ENCODE peak calls at places on chromosomes 6 and 20, in five cellular contexts. H is AG08396, L is GM23248, O is iris pigment epithelial cell, Z is Calu3. I is an unnamed sample.

GRCh38 chr20:8662433-8662954 is 406.4 kb upstream of the PLCB4 start:
- DNase-seq in O (no peak), L (no peak), Z (no peak), H (no peak), I (no peak)

GRCh38 chr20:41671143-41671542 is 53.0 kb upstream of the CHD6 start:
- DNase-seq in H (no peak), Z (no peak), L (no peak), O (no peak), I (no peak)

GRCh38 chr20:45835230-45836224 is 1.9 kb downstream of the SNX21 start:
- DNase-seq in H (peak), L (peak), O (no peak), Z (no peak), I (no peak)

GRCh38 chr6:98469146-98469545 is 365.2 kb upstream of the POU3F2 start:
- DNase-seq in Z (no peak), H (no peak), L (no peak), O (no peak), I (no peak)

GRCh38 chr20:10553326-10553984 is 118.3 kb downstream of the SLX4IP start:
- DNase-seq in L (peak), H (peak), Z (peak), O (peak), I (peak)

GRCh38 chr20:10061641-10062040 is 26.9 kb downstream of the ANKEF1 start:
- DNase-seq in H (no peak), L (no peak), Z (no peak), O (no peak), I (peak)

GRCh38 chr6:144350176-144350575 is 65.0 kb downstream of the UTRN start:
- DNase-seq in Z (no peak), H (no peak), L (no peak), O (no peak), I (no peak)

GRCh38 chr6:17932362-17932852 is 55.0 kb downstream of the KIF13A start:
- DNase-seq in O (peak), Z (peak), H (peak), L (peak), I (no peak)

GRCh38 chr6:7587631-7588100 is 2.3 kb upstream of the SNRNP48 start:
- DNase-seq in L (peak), H (no peak), O (peak), Z (no peak), I (no peak)